ENCODE peak calls at places on chromosome 16, in eight cellular contexts. P, M, X, W, G, U, K and R are unnamed samples.

GRCh38 chr16:50372611-50373344 is 4.0 kb upstream of the BRD7 start:
- DNase-seq in W (no peak), U (no peak), G (no peak), X (no peak), K (no peak), P (no peak), M (no peak), R (no peak)

GRCh38 chr16:58110590-58111330 is 18.4 kb downstream of the CFAP20 start:
- DNase-seq in G (no peak), X (no peak), U (no peak), W (no peak), K (no peak), M (no peak), P (no peak), R (no peak)

GRCh38 chr16:19809121-19809635 is 75.5 kb downstream of the GPRC5B start:
- DNase-seq in W (no peak), X (no peak), G (no peak), U (no peak), P (no peak), M (no peak), K (no peak), R (no peak)

GRCh38 chr16:49592507-49593422 is 219.2 kb downstream of the C16orf78 start:
- DNase-seq in W (no peak), U (peak; percentile 9), P (no peak), G (no peak), M (peak; percentile 40), K (peak; percentile 17), X (no peak), R (no peak)

GRCh38 chr16:50213939-50214519 is 52.3 kb upstream of the ADCY7 start:
- DNase-seq in X (peak; percentile 50), M (no peak), U (peak; percentile 63), W (no peak), G (no peak), K (peak; percentile 14), P (peak; percentile 48), R (no peak)

GRCh38 chr16:79372504-79373184 is 227.9 kb downstream of the MAF start:
- DNase-seq in W (no peak), X (peak; percentile 4), K (no peak), U (no peak), M (no peak), G (peak; percentile 36), P (no peak), R (no peak)

GRCh38 chr16:12002447-12003006 is 26.0 kb downstream of the SNX29 start:
- DNase-seq in K (no peak), G (no peak), P (no peak), W (no peak), X (no peak), M (no peak), U (no peak), R (no peak)

GRCh38 chr16:11024333-11025053 is 80.1 kb downstream of the CLEC16A start:
- DNase-seq in W (no peak), M (no peak), P (no peak), X (no peak), K (no peak), U (no peak), G (no peak), R (no peak)

GRCh38 chr16:56279132-56279531 is 87.8 kb downstream of the GNAO1 start:
- DNase-seq in K (peak; percentile 33), M (peak; percentile 46), W (no peak), P (no peak), G (peak; percentile 27), U (no peak), X (no peak), R (no peak)

GRCh38 chr16:66930189-66930588 is 4.0 kb downstream of the CIAO2B start:
- DNase-seq in U (no peak), G (no peak), K (no peak), P (no peak), W (no peak), X (no peak), M (no peak), R (no peak)

GRCh38 chr16:856101-856500 is 55.6 kb upstream of the GNG13 start:
- DNase-seq in K (no peak), G (no peak), X (no peak), M (no peak), U (no peak), P (no peak), W (no peak), R (no peak)

GRCh38 chr16:50593410-50594139 is 45.4 kb downstream of the NKD1 start:
- DNase-seq in X (no peak), G (no peak), W (no peak), M (no peak), K (no peak), U (no peak), P (no peak), R (no peak)

GRCh38 chr16:87344931-87345631 is 27.9 kb upstream of the C16orf95 start:
- DNase-seq in U (no peak), X (no peak), W (no peak), G (peak; percentile 22), K (peak; percentile 34), M (peak; percentile 49), P (no peak), R (no peak)

GRCh38 chr16:13940397-13940933 is 20.5 kb downstream of the ERCC4 start:
- DNase-seq in X (no peak), W (no peak), K (no peak), P (no peak), U (no peak), M (no peak), G (no peak), R (no peak)

GRCh38 chr16:67749436-67750078 is 30.4 kb upstream of the GFOD2 start:
- DNase-seq in M (no peak), G (no peak), U (no peak), P (no peak), W (no peak), K (no peak), X (no peak), R (no peak)

GRCh38 chr16:86869288-86870022 is 291.1 kb downstream of the FOXL1 start:
- DNase-seq in K (no peak), M (no peak), W (no peak), U (no peak), X (no peak), G (no peak), P (no peak), R (peak; percentile 85)

GRCh38 chr16:80968386-80969113 is 38.1 kb downstream of the CMC2 start:
- DNase-seq in W (no peak), K (no peak), G (no peak), U (no peak), P (no peak), X (no peak), M (no peak), R (no peak)

GRCh38 chr16:86396918-86397317 is 113.4 kb upstream of the FOXF1 start:
- DNase-seq in U (peak; percentile 39), G (no peak), K (no peak), P (no peak), M (no peak), X (no peak), W (no peak), R (no peak)

GRCh38 chr16:67719778-67720144 is 645 bp upstream of the GFOD2 start:
- DNase-seq in U (peak; percentile 25), X (no peak), K (no peak), M (no peak), P (peak; percentile 39), G (no peak), W (peak; percentile 8), R (no peak)

GRCh38 chr16:27237229-27238015 is 31.1 kb downstream of the NSMCE1 start:
- DNase-seq in M (peak; percentile 76), G (peak; percentile 72), W (no peak), U (no peak), X (no peak), K (peak; percentile 70), P (peak; percentile 90), R (no peak)

GRCh38 chr16:89613101-89613953 is at the start of gene DPEP1:
- DNase-seq in X (no peak), K (no peak), U (no peak), G (no peak), W (no peak), M (no peak), P (no peak), R (no peak)

GRCh38 chr16:3960049-3960809 is 79.7 kb upstream of the CREBBP start:
- DNase-seq in X (no peak), W (no peak), G (no peak), U (no peak), K (no peak), M (no peak), P (no peak), R (no peak)

GRCh38 chr16:49856741-49857330 is 924 bp upstream of the ZNF423 start:
- DNase-seq in X (peak; percentile 78), W (peak; percentile 60), P (no peak), M (no peak), G (no peak), U (peak; percentile 52), K (no peak), R (no peak)

GRCh38 chr16:66454751-66455150 is 27.7 kb downstream of the BEAN1 start:
- DNase-seq in U (no peak), P (no peak), X (no peak), W (no peak), G (no peak), K (no peak), M (no peak), R (no peak)

GRCh38 chr16:386641-387156 is 4.9 kb upstream of the PGAP6 start:
- DNase-seq in M (no peak), U (no peak), X (no peak), P (no peak), W (no peak), K (no peak), G (no peak), R (no peak)

GRCh38 chr16:86383488-86384262 is 126.7 kb upstream of the FOXF1 start:
- DNase-seq in W (peak; percentile 74), M (no peak), U (peak; percentile 84), P (no peak), G (no peak), X (no peak), K (no peak), R (no peak)